ENCODE peak calls at places on chromosomes 1 and 21, in five cellular contexts. One of them, this sample, is unnamed.

GRCh38 chr1:239718571-239718970 is 332.2 kb downstream of the CHRM3 start:
- DNase-seq in PC-9: no peak
- DNase-seq in IMR-90: no peak
- DNase-seq in endothelial cell of umbilical vein: no peak
- DNase-seq in SK-N-SH: no peak
- DNase-seq in this sample: no peak

GRCh38 chr1:151985270-151985669 is 8.4 kb downstream of the S100A10 start:
- DNase-seq in PC-9: no peak
- DNase-seq in endothelial cell of umbilical vein: no peak
- DNase-seq in SK-N-SH: no peak
- DNase-seq in IMR-90: no peak
- DNase-seq in this sample: no peak

GRCh38 chr1:115837762-115838421 is 3.0 kb downstream of the NHLH2 start:
- DNase-seq in SK-N-SH: no peak
- DNase-seq in PC-9: no peak
- DNase-seq in endothelial cell of umbilical vein: no peak
- DNase-seq in IMR-90: no peak
- DNase-seq in this sample: peak

GRCh38 chr1:176460606-176461336 is 2.2 kb upstream of the PAPPA2 start:
- DNase-seq in endothelial cell of umbilical vein: no peak
- DNase-seq in SK-N-SH: no peak
- DNase-seq in IMR-90: no peak
- DNase-seq in PC-9: no peak
- DNase-seq in this sample: no peak

GRCh38 chr1:234990328-234990675 is 138.3 kb downstream of the TOMM20 start:
- DNase-seq in endothelial cell of umbilical vein: no peak
- DNase-seq in PC-9: no peak
- DNase-seq in IMR-90: no peak
- DNase-seq in SK-N-SH: no peak
- DNase-seq in this sample: no peak

GRCh38 chr1:67135354-67135753 is 584 bp upstream of the C1orf141 start:
- DNase-seq in SK-N-SH: no peak
- DNase-seq in endothelial cell of umbilical vein: no peak
- DNase-seq in IMR-90: peak
- DNase-seq in PC-9: no peak
- DNase-seq in this sample: no peak

GRCh38 chr21:41973861-41974751 is 20.3 kb upstream of the C2CD2 start:
- DNase-seq in endothelial cell of umbilical vein: peak
- DNase-seq in IMR-90: peak
- DNase-seq in SK-N-SH: no peak
- DNase-seq in PC-9: no peak
- DNase-seq in this sample: no peak

GRCh38 chr1:209527372-209527771 is 56.1 kb upstream of the CAMK1G start:
- DNase-seq in PC-9: no peak
- DNase-seq in SK-N-SH: no peak
- DNase-seq in endothelial cell of umbilical vein: no peak
- DNase-seq in IMR-90: peak
- DNase-seq in this sample: no peak

GRCh38 chr1:160096491-160097116 is 1.8 kb downstream of the IGSF8 start:
- DNase-seq in PC-9: peak
- DNase-seq in IMR-90: peak
- DNase-seq in SK-N-SH: no peak
- DNase-seq in endothelial cell of umbilical vein: no peak
- DNase-seq in this sample: no peak

GRCh38 chr1:116825735-116826438 is 71.7 kb downstream of the CD2 start:
- DNase-seq in PC-9: no peak
- DNase-seq in SK-N-SH: peak
- DNase-seq in endothelial cell of umbilical vein: no peak
- DNase-seq in IMR-90: no peak
- DNase-seq in this sample: no peak

GRCh38 chr1:76868916-76869315 is 1.6 kb downstream of the ST6GALNAC5 start:
- DNase-seq in PC-9: no peak
- DNase-seq in IMR-90: no peak
- DNase-seq in endothelial cell of umbilical vein: no peak
- DNase-seq in SK-N-SH: peak
- DNase-seq in this sample: peak
- H3K4me3 ChIP-seq in PC-9: no peak
- H3K4me3 ChIP-seq in IMR-90: no peak
- H3K4me3 ChIP-seq in endothelial cell of umbilical vein: no peak
- H3K4me3 ChIP-seq in SK-N-SH: peak
- H3K4me3 ChIP-seq in this sample: peak

GRCh38 chr1:93846151-93846928 is 32.7 kb downstream of the DNTTIP2 start:
- DNase-seq in endothelial cell of umbilical vein: peak
- DNase-seq in SK-N-SH: peak
- DNase-seq in PC-9: peak
- DNase-seq in IMR-90: peak
- DNase-seq in this sample: peak
- H2AFZ ChIP-seq in endothelial cell of umbilical vein: peak
- H2AFZ ChIP-seq in SK-N-SH: peak
- H2AFZ ChIP-seq in PC-9: peak
- H2AFZ ChIP-seq in IMR-90: peak
- H2AFZ ChIP-seq in this sample: peak

GRCh38 chr1:1032428-1032827 is 12.5 kb downstream of the AGRN start:
- DNase-seq in endothelial cell of umbilical vein: no peak
- DNase-seq in IMR-90: no peak
- DNase-seq in SK-N-SH: peak
- DNase-seq in PC-9: no peak
- DNase-seq in this sample: peak
- H3K4me3 ChIP-seq in endothelial cell of umbilical vein: no peak
- H3K4me3 ChIP-seq in IMR-90: no peak
- H3K4me3 ChIP-seq in SK-N-SH: peak
- H3K4me3 ChIP-seq in PC-9: no peak
- H3K4me3 ChIP-seq in this sample: peak

GRCh38 chr1:150126811-150127210 is 22.9 kb upstream of the PLEKHO1 start:
- DNase-seq in endothelial cell of umbilical vein: no peak
- DNase-seq in PC-9: no peak
- DNase-seq in SK-N-SH: no peak
- DNase-seq in IMR-90: no peak
- DNase-seq in this sample: no peak
- H2AFZ ChIP-seq in endothelial cell of umbilical vein: no peak
- H2AFZ ChIP-seq in PC-9: no peak
- H2AFZ ChIP-seq in SK-N-SH: no peak
- H2AFZ ChIP-seq in IMR-90: no peak
- H2AFZ ChIP-seq in this sample: no peak

DNA sequence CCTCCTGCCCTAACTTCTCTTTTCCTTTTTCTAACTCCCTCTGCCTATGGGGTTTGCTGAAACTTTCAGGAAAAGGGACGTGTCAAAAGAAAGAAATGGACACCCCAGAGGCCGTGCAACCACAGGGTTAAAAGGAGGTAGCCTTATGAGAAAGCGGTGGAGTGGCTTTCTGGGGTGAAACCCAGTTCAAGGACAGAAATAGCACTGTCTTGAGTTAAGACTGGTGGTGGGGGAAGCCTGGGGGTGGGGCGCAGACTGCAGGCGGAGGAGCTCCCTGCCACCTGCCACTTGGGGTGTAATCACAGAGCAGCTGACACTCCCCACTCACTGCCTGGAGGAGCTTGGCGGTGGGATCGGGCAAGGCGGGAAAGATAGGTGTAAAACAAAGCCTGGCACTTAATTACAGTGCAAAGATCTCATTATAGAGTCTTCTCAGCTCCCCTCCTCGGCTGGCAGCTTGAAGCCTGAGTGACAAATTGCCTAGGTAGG is 756 bp upstream of the TLR5 start:
- DNase-seq in IMR-90: no peak
- DNase-seq in SK-N-SH: no peak
- DNase-seq in endothelial cell of umbilical vein: no peak
- DNase-seq in PC-9: no peak
- DNase-seq in this sample: no peak
- H3K4me3 ChIP-seq in IMR-90: no peak
- H3K4me3 ChIP-seq in SK-N-SH: no peak
- H3K4me3 ChIP-seq in endothelial cell of umbilical vein: no peak
- H3K4me3 ChIP-seq in PC-9: peak
- H3K4me3 ChIP-seq in this sample: no peak

GRCh38 chr21:34925597-34925996 is 123.5 kb downstream of the RUNX1 start:
- DNase-seq in endothelial cell of umbilical vein: no peak
- DNase-seq in IMR-90: no peak
- DNase-seq in SK-N-SH: no peak
- DNase-seq in PC-9: no peak
- DNase-seq in this sample: no peak

GRCh38 chr21:34924194-34924593 is 124.9 kb downstream of the RUNX1 start:
- DNase-seq in IMR-90: no peak
- DNase-seq in PC-9: no peak
- DNase-seq in endothelial cell of umbilical vein: no peak
- DNase-seq in SK-N-SH: no peak
- DNase-seq in this sample: no peak

GRCh38 chr21:34924767-34925425 is 124.2 kb downstream of the RUNX1 start:
- DNase-seq in IMR-90: no peak
- DNase-seq in PC-9: no peak
- DNase-seq in SK-N-SH: no peak
- DNase-seq in endothelial cell of umbilical vein: no peak
- DNase-seq in this sample: no peak

GRCh38 chr21:34928637-34929036 is 120.5 kb downstream of the RUNX1 start:
- DNase-seq in endothelial cell of umbilical vein: no peak
- DNase-seq in PC-9: no peak
- DNase-seq in SK-N-SH: no peak
- DNase-seq in IMR-90: no peak
- DNase-seq in this sample: no peak

DNA sequence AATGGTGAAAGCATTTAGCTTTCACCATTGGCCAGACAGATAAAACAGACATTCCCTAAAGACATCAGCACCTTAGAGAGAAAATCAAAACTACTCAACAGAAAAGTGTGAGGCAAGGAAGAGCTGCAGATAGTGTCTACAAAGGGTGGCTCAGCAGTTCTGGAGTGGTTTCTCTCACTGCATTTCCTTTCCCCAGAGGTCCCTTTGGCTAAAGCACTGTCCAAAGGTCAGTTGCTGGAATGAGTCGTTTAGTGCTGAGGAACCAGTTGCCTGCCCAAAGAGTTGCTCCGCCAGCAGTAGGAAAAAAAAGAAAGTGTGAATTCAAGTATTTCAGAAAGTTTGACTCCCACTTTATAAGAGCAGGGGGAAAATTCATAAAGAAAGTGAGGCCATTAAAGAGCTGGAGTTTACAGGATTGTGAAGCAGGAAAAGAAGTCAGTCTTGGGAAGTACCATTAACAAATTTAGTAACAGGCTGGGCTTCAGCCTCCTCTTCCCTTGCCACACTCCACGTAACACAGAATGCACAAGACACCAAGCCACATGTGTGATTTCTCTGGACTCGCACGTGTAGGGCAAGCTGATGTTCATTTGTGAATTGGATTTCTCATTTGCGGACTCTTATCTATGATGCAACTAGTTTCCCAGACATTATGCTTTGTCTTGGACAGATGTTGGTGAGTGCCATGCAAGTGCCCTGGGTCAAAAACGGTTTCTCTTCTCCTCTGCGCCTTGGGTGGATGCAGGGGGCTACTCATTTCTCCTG is 122.1 kb downstream of the RUNX1 start:
- DNase-seq in PC-9: peak
- DNase-seq in SK-N-SH: no peak
- DNase-seq in IMR-90: peak
- DNase-seq in endothelial cell of umbilical vein: no peak
- DNase-seq in this sample: no peak
- H2AFZ ChIP-seq in PC-9: no peak
- H2AFZ ChIP-seq in SK-N-SH: no peak
- H2AFZ ChIP-seq in IMR-90: no peak
- H2AFZ ChIP-seq in endothelial cell of umbilical vein: no peak
- H2AFZ ChIP-seq in this sample: peak

GRCh38 chr21:45033791-45034555 is 40.4 kb upstream of the ADARB1 start:
- DNase-seq in SK-N-SH: no peak
- DNase-seq in IMR-90: peak
- DNase-seq in endothelial cell of umbilical vein: no peak
- DNase-seq in PC-9: no peak
- DNase-seq in this sample: no peak

GRCh38 chr21:45032332-45032731 is 42.0 kb upstream of the ADARB1 start:
- DNase-seq in endothelial cell of umbilical vein: no peak
- DNase-seq in IMR-90: no peak
- DNase-seq in SK-N-SH: no peak
- DNase-seq in PC-9: no peak
- DNase-seq in this sample: no peak

GRCh38 chr21:45031231-45032191 is 42.9 kb upstream of the ADARB1 start:
- DNase-seq in SK-N-SH: no peak
- DNase-seq in IMR-90: no peak
- DNase-seq in endothelial cell of umbilical vein: no peak
- DNase-seq in PC-9: no peak
- DNase-seq in this sample: no peak

GRCh38 chr21:45034556-45035476 is 39.6 kb upstream of the ADARB1 start:
- DNase-seq in SK-N-SH: no peak
- DNase-seq in endothelial cell of umbilical vein: no peak
- DNase-seq in PC-9: no peak
- DNase-seq in IMR-90: no peak
- DNase-seq in this sample: no peak

GRCh38 chr21:45032977-45033705 is 41.2 kb upstream of the ADARB1 start:
- DNase-seq in PC-9: no peak
- DNase-seq in endothelial cell of umbilical vein: no peak
- DNase-seq in IMR-90: no peak
- DNase-seq in SK-N-SH: no peak
- DNase-seq in this sample: no peak
- H3K4me3 ChIP-seq in PC-9: no peak
- H3K4me3 ChIP-seq in endothelial cell of umbilical vein: no peak
- H3K4me3 ChIP-seq in IMR-90: no peak
- H3K4me3 ChIP-seq in SK-N-SH: no peak
- H3K4me3 ChIP-seq in this sample: no peak

DNA sequence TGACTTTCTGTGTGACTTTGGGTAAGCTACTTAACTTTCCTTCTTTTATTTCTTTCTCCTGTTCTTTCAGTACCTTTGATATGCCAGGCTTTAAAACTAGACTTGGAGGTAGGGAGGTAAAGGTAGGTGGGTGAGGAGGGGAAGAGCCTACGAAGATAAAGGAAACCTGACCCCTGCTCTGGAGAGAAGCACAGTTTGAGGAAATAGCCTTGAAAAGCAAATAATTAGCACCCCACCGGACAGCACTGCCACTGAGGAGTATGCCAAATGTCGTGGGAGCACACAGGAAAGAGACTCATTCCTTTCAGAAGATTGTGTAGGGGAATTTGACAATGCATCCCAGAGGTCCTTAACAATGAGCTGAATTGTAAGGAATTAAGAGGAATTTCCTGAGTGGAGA is 65.2 kb upstream of the SPAG17 start:
- DNase-seq in SK-N-SH: no peak
- DNase-seq in endothelial cell of umbilical vein: no peak
- DNase-seq in PC-9: no peak
- DNase-seq in IMR-90: no peak
- DNase-seq in this sample: peak
- H2AFZ ChIP-seq in SK-N-SH: no peak
- H2AFZ ChIP-seq in endothelial cell of umbilical vein: no peak
- H2AFZ ChIP-seq in PC-9: no peak
- H2AFZ ChIP-seq in IMR-90: no peak
- H2AFZ ChIP-seq in this sample: no peak

DNA sequence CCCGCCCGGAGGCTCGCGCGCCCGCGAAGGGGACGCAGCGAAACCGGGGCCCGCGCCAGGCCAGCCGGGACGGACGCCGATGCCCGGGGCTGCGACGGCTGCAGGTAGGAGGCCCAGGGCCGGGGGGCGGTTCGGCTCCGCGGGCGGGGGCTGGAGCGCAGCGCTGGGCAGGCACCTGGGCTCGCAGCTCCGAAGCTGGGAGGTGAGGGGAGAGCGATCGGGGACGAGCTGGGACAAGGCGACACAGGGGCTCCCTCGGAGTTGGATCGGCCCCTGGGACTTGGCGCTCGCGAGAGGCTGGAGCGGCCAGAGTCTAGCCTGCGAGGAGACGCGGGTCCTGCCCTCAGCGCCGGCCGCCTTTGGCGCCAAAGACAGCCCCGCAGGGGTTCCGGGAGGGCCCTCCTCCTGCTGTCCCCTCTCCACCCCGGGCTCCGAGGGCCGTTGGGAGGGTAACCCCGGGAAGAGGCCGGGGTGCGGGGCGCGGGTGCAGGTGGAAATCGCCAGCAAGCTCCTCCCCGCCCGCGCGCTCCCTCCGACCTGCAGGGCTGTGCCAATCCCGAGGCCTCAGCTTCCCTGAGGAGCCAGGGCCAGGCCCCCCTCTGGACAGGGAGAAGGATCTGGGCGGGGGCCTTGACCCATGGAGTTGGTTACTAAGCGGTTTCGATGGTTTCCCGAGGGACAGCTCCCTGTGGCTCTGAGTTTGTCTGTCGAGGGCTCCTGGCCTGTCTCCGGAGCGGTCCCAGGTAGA is 396 bp downstream of the TP73 start:
- DNase-seq in IMR-90: no peak
- DNase-seq in PC-9: no peak
- DNase-seq in SK-N-SH: peak
- DNase-seq in endothelial cell of umbilical vein: no peak
- DNase-seq in this sample: peak
- H3K4me3 ChIP-seq in IMR-90: no peak
- H3K4me3 ChIP-seq in PC-9: peak
- H3K4me3 ChIP-seq in SK-N-SH: peak
- H3K4me3 ChIP-seq in endothelial cell of umbilical vein: no peak
- H3K4me3 ChIP-seq in this sample: peak

This sample was measured in neural progenitor cell.